ENCODE peak calls at places on chromosomes 13 and 19, in eight cellular contexts. W is tibial artery; Q is pulmonary artery endothelial cell; N is CD4-positive, CD25-positive, alpha-beta regulatory T cell; A is astrocyte of the spinal cord; T is nucleus accumbens; Z is iris pigment epithelial cell; K is LoVo. E is an unnamed sample.

GRCh38 chr19:5960005-5961001 is 17.6 kb downstream of the RANBP3 start:
- DNase-seq in W (no peak), Q (no peak), N (no peak), A (no peak), T (no peak), Z (no peak), K (no peak), E (no peak)

GRCh38 chr13:111388851-111389500 is 68.5 kb downstream of the TEX29 start:
- DNase-seq in W (peak), Q (no peak), N (no peak), A (no peak), T (no peak), Z (no peak), K (no peak), E (no peak)

GRCh38 chr13:80900557-80900956 is 559.6 kb upstream of the SPRY2 start:
- DNase-seq in W (no peak), Q (no peak), N (no peak), A (no peak), T (no peak), Z (no peak), K (no peak), E (no peak)

GRCh38 chr19:40592170-40592569 is 9.0 kb upstream of the LTBP4 start:
- DNase-seq in W (no peak), Q (no peak), N (no peak), A (peak), T (peak), Z (peak), K (no peak), E (peak)

GRCh38 chr19:23787106-23787505 is 28.4 kb upstream of the ZNF681 start:
- DNase-seq in W (no peak), Q (no peak), N (no peak), A (no peak), T (no peak), Z (peak), K (no peak), E (peak)

GRCh38 chr19:48613852-48614435 is 932 bp downstream of the FAM83E start:
- DNase-seq in W (no peak), Q (no peak), N (no peak), A (no peak), T (no peak), Z (no peak), K (no peak), E (no peak)

GRCh38 chr19:3065675-3066357 is 3.5 kb upstream of the TLE5 start:
- DNase-seq in W (no peak), Q (no peak), N (no peak), A (no peak), T (no peak), Z (no peak), K (no peak), E (no peak)

GRCh38 chr19:54905411-54905810 is 537 bp upstream of the NCR1 start:
- DNase-seq in W (no peak), Q (no peak), N (no peak), A (no peak), T (no peak), Z (no peak), K (no peak), E (no peak)

GRCh38 chr13:32267836-32268439 is 47.2 kb downstream of the ZAR1L start:
- DNase-seq in W (no peak), Q (no peak), N (peak), A (no peak), T (no peak), Z (peak), K (peak), E (peak)

GRCh38 chr19:38679839-38680238 is 32.4 kb downstream of the ACTN4 start:
- DNase-seq in W (no peak), Q (no peak), N (no peak), A (no peak), T (no peak), Z (peak), K (no peak), E (peak)

GRCh38 chr13:95485045-95485517 is 67.4 kb upstream of the CLDN10 start:
- DNase-seq in W (no peak), Q (peak), N (no peak), A (peak), T (no peak), Z (peak), K (no peak), E (peak)

GRCh38 chr19:3304871-3305423 is 61.4 kb upstream of the NFIC start:
- DNase-seq in W (peak), Q (no peak), N (peak), A (peak), T (no peak), Z (peak), K (peak), E (peak)

GRCh38 chr19:47106819-47107200 is 6.8 kb downstream of the ZC3H4 start:
- DNase-seq in W (no peak), Q (no peak), N (no peak), A (peak), T (no peak), Z (no peak), K (no peak), E (no peak)

E was measured in bronchial epithelial cell.